ENCODE peak calls at places on chromosomes 4 and X, in seven cellular contexts. M, F, L, I, X, G and P are unnamed samples.
A peak's percentile ranks its signal among the peaks of the same experiment; 100 is the strongest.

GRCh38 chr4:13543648-13544555 is at the start of gene NKX3-2:
- DNase-seq in I (no peak), F (peak; percentile 23), G (peak; percentile 61), X (no peak), L (no peak), M (no peak), P (no peak)

GRCh38 chr4:100170986-100171385 is 19.3 kb downstream of the DDIT4L start:
- DNase-seq in G (no peak), X (no peak), I (no peak), L (no peak), F (no peak), M (no peak), P (no peak)

GRCh38 chrX:117834076-117834475 is 282.5 kb downstream of the KLHL13 start:
- DNase-seq in M (no peak), I (no peak), F (no peak), G (no peak), L (no peak), X (no peak), P (no peak)

GRCh38 chr4:8308856-8309771 is 39.6 kb downstream of the HTRA3 start:
- DNase-seq in G (no peak), I (no peak), L (no peak), X (no peak), M (no peak), F (no peak), P (no peak)

GRCh38 chr4:2289311-2289954 is 27.5 kb upstream of the MXD4 start:
- DNase-seq in G (no peak), M (no peak), L (no peak), I (no peak), F (no peak), X (no peak), P (no peak)

GRCh38 chr4:57462843-57463242 is 352.7 kb upstream of the IGFBP7 start:
- DNase-seq in F (peak; percentile 39), I (no peak), M (peak; percentile 32), X (no peak), L (no peak), G (no peak), P (no peak)

GRCh38 chr4:100314057-100314456 is 123.8 kb upstream of the DDIT4L start:
- DNase-seq in F (no peak), L (no peak), G (no peak), I (no peak), M (peak; percentile 44), X (no peak), P (no peak)

GRCh38 chr4:22389240-22389871 is 126.5 kb downstream of the ADGRA3 start:
- DNase-seq in I (no peak), M (peak; percentile 80), F (peak; percentile 46), G (peak; percentile 30), X (peak; percentile 59), L (peak; percentile 50), P (peak; percentile 32)

GRCh38 chr4:168612435-168613139 is 115.7 kb downstream of the PALLD start:
- DNase-seq in G (no peak), X (no peak), F (no peak), L (no peak), I (no peak), M (no peak), P (no peak)